ENCODE peak calls at places on chromosomes 1 and 21, in five cellular contexts. I is H1, J is K562, H is HepG2, Z is GM12878. M is an unnamed sample.

GRCh38 chr1:49527606-49528305 is 496.0 kb downstream of the AGBL4 start:
- DNase-seq in J (no peak), H (no peak), I (no peak), Z (no peak), M (no peak)

GRCh38 chr1:19563336-19564097 is 78.2 kb upstream of the CAPZB start:
- DNase-seq in I (no peak), J (peak), H (no peak), Z (no peak), M (no peak)

GRCh38 chr1:42044346-42044745 is 108.9 kb upstream of the GUCA2B start:
- DNase-seq in Z (no peak), I (no peak), J (no peak), H (no peak), M (no peak)

GRCh38 chr1:231040019-231040799 is at the start of gene FAM89A:
- DNase-seq in J (peak), H (no peak), Z (no peak), I (no peak), M (peak)

GRCh38 chr1:111515291-111516007 is 12.0 kb upstream of the ADORA3 start:
- DNase-seq in J (no peak), Z (no peak), I (no peak), H (no peak), M (peak)

GRCh38 chr1:234774971-234775370 is 165.0 kb upstream of the IRF2BP2 start:
- DNase-seq in I (no peak), J (no peak), H (no peak), Z (no peak), M (no peak)

GRCh38 chr1:97875996-97876395 is 44.8 kb downstream of the DPYD start:
- DNase-seq in J (no peak), I (no peak), Z (no peak), H (no peak), M (no peak)

GRCh38 chr1:58721247-58721820 is 21.5 kb upstream of the MYSM1 start:
- DNase-seq in J (no peak), I (no peak), Z (no peak), H (no peak), M (no peak)

GRCh38 chr1:53535846-53536245 is 76.6 kb downstream of the DMRTB1 start:
- DNase-seq in I (no peak), H (no peak), Z (no peak), J (no peak), M (no peak)

GRCh38 chr1:22388666-22389455 is 62.8 kb upstream of the ZBTB40 start:
- DNase-seq in J (no peak), I (no peak), Z (no peak), H (no peak), M (no peak)

GRCh38 chr1:44326066-44326701 is 28.9 kb downstream of the ERI3 start:
- DNase-seq in I (no peak), Z (no peak), J (no peak), H (no peak), M (no peak)

GRCh38 chr1:168057921-168058320 is 78.8 kb downstream of the GPR161 start:
- DNase-seq in Z (no peak), J (no peak), I (no peak), H (no peak), M (no peak)

GRCh38 chr1:7352364-7352763 is 418.7 kb upstream of the VAMP3 start:
- DNase-seq in J (no peak), I (no peak), Z (no peak), H (no peak), M (no peak)

GRCh38 chr1:7356079-7356478 is 415.0 kb upstream of the VAMP3 start:
- DNase-seq in J (no peak), I (no peak), Z (no peak), H (no peak), M (no peak)

GRCh38 chr1:7358346-7358745 is 412.8 kb upstream of the VAMP3 start:
- DNase-seq in Z (no peak), I (no peak), J (no peak), H (no peak), M (no peak)

GRCh38 chr1:7352974-7353373 is 418.1 kb upstream of the VAMP3 start:
- DNase-seq in I (no peak), H (no peak), J (no peak), Z (no peak), M (no peak)

GRCh38 chr1:7355646-7356045 is 415.4 kb upstream of the VAMP3 start:
- DNase-seq in I (no peak), H (no peak), J (no peak), Z (no peak), M (no peak)
- TF ChIP-seq ATF2 in I (no peak), H (no peak), J (no peak), Z (no peak), M (no peak)

GRCh38 chr21:41767606-41768370 is 936 bp upstream of the RIPK4 start:
- DNase-seq in Z (no peak), H (no peak), I (no peak), J (no peak), M (peak)
- TF ChIP-seq ATF2 in Z (no peak), H (no peak), I (no peak), J (no peak), M (no peak)

DNA sequence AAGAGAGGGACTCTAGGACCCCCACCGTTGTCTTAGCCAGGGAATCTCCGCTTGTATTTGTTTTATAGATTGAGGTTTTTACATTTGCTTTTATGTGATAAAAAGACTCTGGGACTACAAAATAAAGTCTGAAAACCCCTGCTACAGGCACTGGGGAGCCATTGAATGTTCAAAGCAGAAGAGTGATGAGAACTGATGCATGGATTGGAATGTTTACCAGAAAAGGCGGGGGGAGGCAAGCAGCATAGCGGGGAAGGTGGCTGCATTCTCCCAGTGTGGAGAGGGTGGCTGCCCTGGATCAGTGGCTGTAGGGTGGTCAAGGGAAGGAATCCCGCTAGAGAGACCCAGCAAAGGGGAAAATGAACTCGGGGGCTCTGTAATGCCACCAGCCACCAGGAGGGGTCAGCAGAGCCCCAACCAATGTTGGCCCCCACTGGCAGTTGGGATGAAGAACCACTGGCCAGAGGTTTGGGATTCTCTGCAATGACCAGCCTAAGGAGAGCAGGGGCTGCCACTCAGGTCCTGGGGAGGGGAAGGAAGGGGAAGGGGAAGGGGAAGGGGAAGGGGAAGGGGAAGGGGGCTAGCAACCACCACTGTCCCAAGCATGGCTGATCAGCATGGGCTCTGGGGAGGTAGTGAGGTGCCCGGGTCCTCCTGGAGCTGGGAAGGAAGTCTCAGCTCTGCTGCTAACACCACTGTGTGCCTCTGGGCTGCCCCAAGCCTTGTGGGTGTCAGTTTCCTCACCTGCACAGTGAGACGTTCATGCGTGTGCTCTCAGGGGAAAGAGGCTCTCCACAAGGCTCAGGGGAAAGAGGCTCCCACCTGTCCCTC is 19.2 kb upstream of the PEF1 start:
- DNase-seq in H (peak), J (peak), Z (no peak), I (peak), M (peak)
- TF ChIP-seq ATF2 in H (peak), J (no peak), Z (no peak), I (no peak), M (no peak)

GRCh38 chr1:216617081-216617480 is 106.1 kb downstream of the ESRRG start:
- DNase-seq in H (no peak), J (no peak), I (no peak), Z (no peak), M (no peak)

GRCh38 chr1:216621536-216621935 is 101.7 kb downstream of the ESRRG start:
- DNase-seq in Z (no peak), J (no peak), I (no peak), H (no peak), M (no peak)

GRCh38 chr1:216612291-216612690 is 110.9 kb downstream of the ESRRG start:
- DNase-seq in Z (no peak), H (no peak), I (no peak), J (no peak), M (no peak)

GRCh38 chr1:216614011-216614934 is 109.0 kb downstream of the ESRRG start:
- DNase-seq in H (no peak), J (no peak), I (no peak), Z (no peak), M (no peak)

GRCh38 chr1:216616425-216616824 is 106.8 kb downstream of the ESRRG start:
- DNase-seq in J (no peak), Z (no peak), I (no peak), H (no peak), M (no peak)
- TF ChIP-seq ATF2 in J (no peak), Z (no peak), I (no peak), H (no peak), M (no peak)

DNA sequence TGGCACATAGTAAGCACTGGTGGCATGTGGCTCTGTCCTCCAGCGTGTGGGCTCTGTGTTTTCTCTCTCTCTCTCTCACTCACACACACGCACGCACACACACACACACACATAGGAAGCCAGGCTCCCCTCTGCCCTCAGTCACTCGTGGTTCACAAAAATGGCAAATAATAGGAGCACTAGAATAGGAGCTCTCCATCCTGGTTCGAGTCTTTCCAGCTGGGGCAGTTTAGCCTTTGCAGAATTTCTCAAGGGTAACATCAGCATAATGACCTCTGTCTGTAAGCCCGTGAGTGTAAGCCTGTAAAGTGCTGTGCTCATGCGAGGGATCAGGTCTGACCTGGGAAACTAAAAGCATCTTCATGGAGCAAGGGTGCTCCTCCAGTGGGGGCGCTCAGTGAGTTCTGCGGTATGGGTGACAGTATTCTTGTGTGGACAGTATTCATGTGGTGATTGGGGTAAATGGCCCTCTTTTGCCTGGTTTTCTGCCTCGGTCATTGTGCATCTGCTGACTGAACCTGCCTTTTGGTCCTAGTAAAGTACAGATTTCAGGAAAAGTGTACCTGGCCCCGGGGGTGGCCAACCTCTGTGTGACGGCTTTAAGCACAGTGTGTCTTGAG is 839 bp upstream of the ZC3H12A start:
- DNase-seq in H (no peak), I (no peak), J (peak), Z (no peak), M (no peak)
- TF ChIP-seq ATF2 in H (no peak), I (no peak), J (no peak), Z (no peak), M (no peak)

DNA sequence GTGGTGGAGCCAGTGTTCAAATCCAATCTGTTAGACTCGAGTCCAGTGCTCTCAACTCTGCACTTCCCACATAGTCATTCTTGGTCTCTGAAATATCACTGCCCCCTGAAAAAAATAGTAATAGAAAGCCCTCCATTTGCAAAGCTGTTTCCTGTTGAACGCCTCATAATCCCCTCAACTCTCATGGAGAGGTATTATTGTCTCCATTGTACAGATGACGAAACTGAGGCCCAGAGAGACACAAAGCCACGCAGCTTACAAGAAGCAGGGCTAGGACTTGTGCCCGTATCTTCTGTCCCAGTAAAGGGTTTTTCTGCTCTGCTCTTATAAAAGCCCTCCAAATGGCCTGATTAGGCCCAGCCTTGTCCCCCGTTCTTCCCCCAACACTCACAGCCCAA is 6.2 kb upstream of the ARHGEF19 start:
- DNase-seq in I (no peak), H (no peak), J (no peak), Z (no peak), M (no peak)
- TF ChIP-seq ATF2 in I (no peak), H (no peak), J (no peak), Z (no peak), M (no peak)